ENCODE peak calls at places on chromosome 16, in five cellular contexts. One of them, this sample, is unnamed.

GRCh38 chr16:63311313-63311712 is 1275.1 kb upstream of the CDH8 start:
- DNase-seq in RWPE1: no peak
- DNase-seq in pancreas: no peak
- DNase-seq in IMR-90: no peak
- DNase-seq in AG09309: no peak
- DNase-seq in this sample: no peak

GRCh38 chr16:13313351-13313750 is 412.0 kb downstream of the SHISA9 start:
- DNase-seq in pancreas: no peak
- DNase-seq in IMR-90: no peak
- DNase-seq in RWPE1: no peak
- DNase-seq in AG09309: no peak
- DNase-seq in this sample: no peak

GRCh38 chr16:67252806-67253497 is 4.2 kb downstream of the SLC9A5 start:
- DNase-seq in AG09309: no peak
- DNase-seq in IMR-90: no peak
- DNase-seq in RWPE1: no peak
- DNase-seq in pancreas: no peak
- DNase-seq in this sample: no peak

GRCh38 chr16:48365601-48366164 is 19.5 kb downstream of the SIAH1 start:
- DNase-seq in IMR-90: peak
- DNase-seq in AG09309: peak
- DNase-seq in RWPE1: peak
- DNase-seq in pancreas: peak
- DNase-seq in this sample: peak

GRCh38 chr16:56192971-56193936 is 2.0 kb downstream of the GNAO1 start:
- DNase-seq in AG09309: no peak
- DNase-seq in pancreas: no peak
- DNase-seq in IMR-90: no peak
- DNase-seq in RWPE1: no peak
- DNase-seq in this sample: no peak

GRCh38 chr16:7653746-7654145 is 321.1 kb downstream of the RBFOX1 start:
- DNase-seq in RWPE1: no peak
- DNase-seq in pancreas: peak
- DNase-seq in IMR-90: no peak
- DNase-seq in AG09309: no peak
- DNase-seq in this sample: no peak

GRCh38 chr16:87322833-87323726 is 5.9 kb upstream of the C16orf95 start:
- DNase-seq in IMR-90: no peak
- DNase-seq in RWPE1: no peak
- DNase-seq in pancreas: peak
- DNase-seq in AG09309: no peak
- DNase-seq in this sample: no peak

GRCh38 chr16:22372882-22373661 is 1.3 kb downstream of the CDR2 start:
- DNase-seq in RWPE1: no peak
- DNase-seq in IMR-90: no peak
- DNase-seq in AG09309: no peak
- DNase-seq in pancreas: no peak
- DNase-seq in this sample: no peak

GRCh38 chr16:10170016-10170415 is 12.2 kb downstream of the GRIN2A start:
- DNase-seq in IMR-90: no peak
- DNase-seq in AG09309: no peak
- DNase-seq in pancreas: no peak
- DNase-seq in RWPE1: no peak
- DNase-seq in this sample: no peak

GRCh38 chr16:9091867-9092281 is 430 bp downstream of the HAPSTR1 start:
- DNase-seq in IMR-90: no peak
- DNase-seq in RWPE1: peak
- DNase-seq in AG09309: no peak
- DNase-seq in pancreas: peak
- DNase-seq in this sample: peak

GRCh38 chr16:2339521-2340484 is 725 bp downstream of the ABCA3 start:
- DNase-seq in AG09309: no peak
- DNase-seq in IMR-90: no peak
- DNase-seq in RWPE1: peak
- DNase-seq in pancreas: peak
- DNase-seq in this sample: peak
- TF ChIP-seq CTCF in AG09309: no peak
- TF ChIP-seq CTCF in IMR-90: no peak
- TF ChIP-seq CTCF in RWPE1: no peak
- TF ChIP-seq CTCF in pancreas: no peak
- TF ChIP-seq CTCF in this sample: no peak

GRCh38 chr16:88628512-88628974 is 9.8 kb upstream of the IL17C start:
- DNase-seq in pancreas: no peak
- DNase-seq in IMR-90: no peak
- DNase-seq in RWPE1: no peak
- DNase-seq in AG09309: no peak
- DNase-seq in this sample: no peak
- TF ChIP-seq CTCF in pancreas: no peak
- TF ChIP-seq CTCF in IMR-90: peak
- TF ChIP-seq CTCF in RWPE1: peak
- TF ChIP-seq CTCF in AG09309: peak
- TF ChIP-seq CTCF in this sample: peak

DNA sequence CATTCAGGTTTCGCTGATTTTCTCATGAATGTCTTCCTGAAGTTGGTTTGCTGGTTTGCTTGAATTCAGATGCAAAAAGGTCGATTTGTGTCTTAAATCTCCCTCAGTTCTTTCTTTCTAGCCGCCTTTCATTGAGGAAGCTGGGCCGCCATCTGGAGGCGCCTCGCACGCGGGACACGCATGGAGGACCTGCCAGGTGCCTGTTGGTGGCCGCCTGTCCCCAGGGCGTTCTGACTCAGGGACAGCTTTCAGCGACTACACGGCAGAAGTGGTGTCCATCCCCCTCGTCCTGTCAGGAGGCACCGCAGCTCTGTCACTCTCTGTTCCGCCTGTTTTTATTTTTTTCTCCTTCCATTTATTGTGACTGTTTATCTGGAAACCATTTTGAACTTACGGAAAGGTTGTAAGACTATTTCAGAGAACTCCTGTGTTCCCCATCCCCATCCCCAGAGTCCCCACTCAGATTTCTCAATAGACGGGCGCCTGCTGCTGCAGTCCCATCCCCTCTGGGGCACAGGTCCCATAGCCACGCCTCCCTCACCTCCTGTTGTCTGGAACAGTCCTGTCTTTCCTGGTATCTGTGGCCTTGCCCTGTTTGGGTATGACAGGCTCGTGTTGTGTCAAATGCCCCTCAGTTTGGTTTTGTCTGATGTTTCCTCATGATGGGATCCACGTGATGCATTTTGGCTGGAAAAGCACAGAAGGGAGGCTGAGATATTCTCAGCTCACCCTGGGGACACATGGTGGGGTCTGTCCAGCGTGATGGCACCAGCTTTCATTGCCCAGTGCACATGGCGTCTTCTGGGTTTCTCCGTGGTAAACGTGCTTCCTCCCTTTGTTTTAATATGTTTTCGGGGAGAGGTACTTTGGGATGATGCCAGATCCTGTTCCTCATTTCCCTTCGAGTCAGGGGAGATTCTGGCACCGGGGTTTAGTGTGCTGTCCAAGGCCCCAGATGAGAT is 33.4 kb downstream of the COX4I1 start:
- DNase-seq in RWPE1: no peak
- DNase-seq in pancreas: no peak
- DNase-seq in AG09309: no peak
- DNase-seq in IMR-90: no peak
- DNase-seq in this sample: peak
- TF ChIP-seq CTCF in RWPE1: no peak
- TF ChIP-seq CTCF in pancreas: no peak
- TF ChIP-seq CTCF in AG09309: no peak
- TF ChIP-seq CTCF in IMR-90: no peak
- TF ChIP-seq CTCF in this sample: peak

GRCh38 chr16:27642753-27643152 is 92.8 kb downstream of the KATNIP start:
- DNase-seq in RWPE1: no peak
- DNase-seq in IMR-90: peak
- DNase-seq in AG09309: no peak
- DNase-seq in pancreas: no peak
- DNase-seq in this sample: no peak
- TF ChIP-seq CTCF in RWPE1: no peak
- TF ChIP-seq CTCF in IMR-90: peak
- TF ChIP-seq CTCF in AG09309: peak
- TF ChIP-seq CTCF in pancreas: no peak
- TF ChIP-seq CTCF in this sample: peak

GRCh38 chr16:68384293-68385255 is 63.7 kb downstream of the SMPD3 start:
- DNase-seq in AG09309: no peak
- DNase-seq in IMR-90: no peak
- DNase-seq in pancreas: peak
- DNase-seq in RWPE1: no peak
- DNase-seq in this sample: no peak
- TF ChIP-seq CTCF in AG09309: no peak
- TF ChIP-seq CTCF in IMR-90: no peak
- TF ChIP-seq CTCF in pancreas: no peak
- TF ChIP-seq CTCF in RWPE1: no peak
- TF ChIP-seq CTCF in this sample: no peak

GRCh38 chr16:88971371-88972097 is 5.5 kb downstream of the CBFA2T3 start:
- DNase-seq in IMR-90: no peak
- DNase-seq in AG09309: no peak
- DNase-seq in pancreas: peak
- DNase-seq in RWPE1: no peak
- DNase-seq in this sample: peak

GRCh38 chr16:88974080-88974479 is 2.9 kb downstream of the CBFA2T3 start:
- DNase-seq in IMR-90: no peak
- DNase-seq in AG09309: no peak
- DNase-seq in pancreas: peak
- DNase-seq in RWPE1: no peak
- DNase-seq in this sample: no peak

GRCh38 chr16:88972349-88972748 is 4.7 kb downstream of the CBFA2T3 start:
- DNase-seq in AG09309: no peak
- DNase-seq in RWPE1: no peak
- DNase-seq in pancreas: peak
- DNase-seq in IMR-90: no peak
- DNase-seq in this sample: no peak

GRCh38 chr16:88973415-88974050 is 3.5 kb downstream of the CBFA2T3 start:
- DNase-seq in AG09309: no peak
- DNase-seq in IMR-90: no peak
- DNase-seq in RWPE1: no peak
- DNase-seq in pancreas: peak
- DNase-seq in this sample: no peak

DNA sequence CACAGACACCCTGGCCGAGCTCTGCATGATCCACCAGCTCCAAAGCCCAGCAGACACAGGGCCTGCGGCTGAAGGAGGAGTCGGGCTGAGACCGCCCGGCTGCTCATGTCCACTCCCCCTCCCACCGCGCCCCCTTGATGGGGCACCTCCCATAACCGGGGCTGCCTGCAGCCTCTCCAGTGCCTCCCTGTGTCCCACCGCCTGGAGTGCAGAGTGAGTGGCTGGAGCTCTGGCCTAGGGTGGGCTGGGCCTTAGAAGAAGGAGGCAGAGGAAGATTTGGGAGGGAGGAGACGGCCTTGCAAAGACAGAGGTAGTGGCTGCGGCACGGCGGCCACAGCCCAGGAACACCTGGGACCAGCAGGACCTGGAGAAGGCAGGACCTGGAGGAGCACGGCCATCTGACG is 4.0 kb downstream of the CBFA2T3 start:
- DNase-seq in pancreas: peak
- DNase-seq in RWPE1: no peak
- DNase-seq in IMR-90: no peak
- DNase-seq in AG09309: no peak
- DNase-seq in this sample: peak
- TF ChIP-seq CTCF in pancreas: no peak
- TF ChIP-seq CTCF in RWPE1: no peak
- TF ChIP-seq CTCF in IMR-90: no peak
- TF ChIP-seq CTCF in AG09309: no peak
- TF ChIP-seq CTCF in this sample: no peak

GRCh38 chr16:17053536-17054160 is 417.1 kb downstream of the XYLT1 start:
- DNase-seq in AG09309: no peak
- DNase-seq in IMR-90: no peak
- DNase-seq in RWPE1: no peak
- DNase-seq in pancreas: no peak
- DNase-seq in this sample: no peak
- TF ChIP-seq CTCF in AG09309: no peak
- TF ChIP-seq CTCF in IMR-90: peak
- TF ChIP-seq CTCF in RWPE1: no peak
- TF ChIP-seq CTCF in pancreas: no peak
- TF ChIP-seq CTCF in this sample: no peak

GRCh38 chr16:11876306-11876705 is 25.0 kb upstream of the RSL1D1 start:
- DNase-seq in RWPE1: no peak
- DNase-seq in IMR-90: no peak
- DNase-seq in AG09309: no peak
- DNase-seq in pancreas: no peak
- DNase-seq in this sample: no peak

GRCh38 chr16:11869657-11870228 is 18.4 kb upstream of the RSL1D1 start:
- DNase-seq in IMR-90: no peak
- DNase-seq in AG09309: no peak
- DNase-seq in RWPE1: no peak
- DNase-seq in pancreas: no peak
- DNase-seq in this sample: no peak

GRCh38 chr16:11868412-11868980 is 17.2 kb upstream of the RSL1D1 start:
- DNase-seq in AG09309: no peak
- DNase-seq in pancreas: no peak
- DNase-seq in RWPE1: no peak
- DNase-seq in IMR-90: no peak
- DNase-seq in this sample: no peak

GRCh38 chr16:11875721-11876120 is 24.4 kb upstream of the RSL1D1 start:
- DNase-seq in pancreas: no peak
- DNase-seq in RWPE1: no peak
- DNase-seq in IMR-90: no peak
- DNase-seq in AG09309: no peak
- DNase-seq in this sample: no peak

GRCh38 chr16:11871193-11871592 is 19.9 kb upstream of the RSL1D1 start:
- DNase-seq in pancreas: no peak
- DNase-seq in AG09309: no peak
- DNase-seq in IMR-90: peak
- DNase-seq in RWPE1: no peak
- DNase-seq in this sample: no peak
- TF ChIP-seq CTCF in pancreas: no peak
- TF ChIP-seq CTCF in AG09309: peak
- TF ChIP-seq CTCF in IMR-90: peak
- TF ChIP-seq CTCF in RWPE1: peak
- TF ChIP-seq CTCF in this sample: no peak

This sample was measured in GM20000.